ENCODE peak calls at places on chromosome 10, in ten cellular contexts. One of them, this sample, is unnamed.

GRCh38 chr10:64036306-64036930 is 515.2 kb downstream of the REEP3 start:
- DNase-seq in fibroblast of pulmonary artery: peak
- DNase-seq in HCT116: no peak
- DNase-seq in RWPE1: no peak
- DNase-seq in fibroblast of lung: no peak
- DNase-seq in PC-3: no peak
- DNase-seq in CD4-positive, alpha-beta T cell: no peak
- DNase-seq in mesothelial cell of epicardium: no peak
- DNase-seq in activated CD8-positive, alpha-beta T cell treated with anti-CD3 and anti-CD28 coated beads for 36 hours: no peak
- DNase-seq in transverse colon: no peak
- DNase-seq in this sample: no peak

GRCh38 chr10:58579011-58579655 is 66.5 kb downstream of the BICC1 start:
- DNase-seq in mesothelial cell of epicardium: no peak
- DNase-seq in PC-3: no peak
- DNase-seq in fibroblast of pulmonary artery: no peak
- DNase-seq in transverse colon: no peak
- DNase-seq in activated CD8-positive, alpha-beta T cell treated with anti-CD3 and anti-CD28 coated beads for 36 hours: no peak
- DNase-seq in HCT116: no peak
- DNase-seq in RWPE1: no peak
- DNase-seq in CD4-positive, alpha-beta T cell: no peak
- DNase-seq in fibroblast of lung: no peak
- DNase-seq in this sample: no peak

GRCh38 chr10:23174075-23174973 is 17.8 kb upstream of the PTF1A start:
- DNase-seq in CD4-positive, alpha-beta T cell: no peak
- DNase-seq in transverse colon: no peak
- DNase-seq in PC-3: no peak
- DNase-seq in RWPE1: no peak
- DNase-seq in HCT116: no peak
- DNase-seq in fibroblast of pulmonary artery: no peak
- DNase-seq in activated CD8-positive, alpha-beta T cell treated with anti-CD3 and anti-CD28 coated beads for 36 hours: no peak
- DNase-seq in mesothelial cell of epicardium: no peak
- DNase-seq in fibroblast of lung: no peak
- DNase-seq in this sample: no peak

GRCh38 chr10:76282122-76283030 is 851.0 kb downstream of the LRMDA start:
- DNase-seq in CD4-positive, alpha-beta T cell: no peak
- DNase-seq in transverse colon: no peak
- DNase-seq in activated CD8-positive, alpha-beta T cell treated with anti-CD3 and anti-CD28 coated beads for 36 hours: no peak
- DNase-seq in HCT116: no peak
- DNase-seq in mesothelial cell of epicardium: no peak
- DNase-seq in PC-3: no peak
- DNase-seq in fibroblast of lung: peak
- DNase-seq in fibroblast of pulmonary artery: peak
- DNase-seq in RWPE1: no peak
- DNase-seq in this sample: peak

GRCh38 chr10:120806081-120806480 is 45.1 kb upstream of the WDR11 start:
- DNase-seq in fibroblast of lung: no peak
- DNase-seq in HCT116: no peak
- DNase-seq in transverse colon: no peak
- DNase-seq in activated CD8-positive, alpha-beta T cell treated with anti-CD3 and anti-CD28 coated beads for 36 hours: no peak
- DNase-seq in fibroblast of pulmonary artery: no peak
- DNase-seq in mesothelial cell of epicardium: no peak
- DNase-seq in RWPE1: no peak
- DNase-seq in PC-3: no peak
- DNase-seq in CD4-positive, alpha-beta T cell: no peak
- DNase-seq in this sample: no peak

GRCh38 chr10:35783305-35783838 is 141.3 kb upstream of the FZD8 start:
- DNase-seq in CD4-positive, alpha-beta T cell: no peak
- DNase-seq in fibroblast of pulmonary artery: peak
- DNase-seq in HCT116: no peak
- DNase-seq in transverse colon: no peak
- DNase-seq in activated CD8-positive, alpha-beta T cell treated with anti-CD3 and anti-CD28 coated beads for 36 hours: no peak
- DNase-seq in RWPE1: peak
- DNase-seq in mesothelial cell of epicardium: no peak
- DNase-seq in PC-3: peak
- DNase-seq in fibroblast of lung: peak
- DNase-seq in this sample: no peak

GRCh38 chr10:119542357-119542989 is at the start of gene RGS10:
- DNase-seq in transverse colon: peak
- DNase-seq in fibroblast of pulmonary artery: peak
- DNase-seq in RWPE1: peak
- DNase-seq in fibroblast of lung: peak
- DNase-seq in CD4-positive, alpha-beta T cell: peak
- DNase-seq in HCT116: peak
- DNase-seq in activated CD8-positive, alpha-beta T cell treated with anti-CD3 and anti-CD28 coated beads for 36 hours: peak
- DNase-seq in PC-3: peak
- DNase-seq in mesothelial cell of epicardium: peak
- DNase-seq in this sample: peak

GRCh38 chr10:91907033-91907594 is 2.2 kb downstream of the FGFBP3 start:
- DNase-seq in transverse colon: no peak
- DNase-seq in activated CD8-positive, alpha-beta T cell treated with anti-CD3 and anti-CD28 coated beads for 36 hours: no peak
- DNase-seq in HCT116: no peak
- DNase-seq in fibroblast of pulmonary artery: no peak
- DNase-seq in PC-3: no peak
- DNase-seq in RWPE1: no peak
- DNase-seq in mesothelial cell of epicardium: no peak
- DNase-seq in fibroblast of lung: peak
- DNase-seq in CD4-positive, alpha-beta T cell: no peak
- DNase-seq in this sample: no peak

GRCh38 chr10:110512461-110513187 is 14.9 kb downstream of the DUSP5 start:
- DNase-seq in RWPE1: peak
- DNase-seq in fibroblast of pulmonary artery: peak
- DNase-seq in HCT116: no peak
- DNase-seq in CD4-positive, alpha-beta T cell: no peak
- DNase-seq in mesothelial cell of epicardium: no peak
- DNase-seq in fibroblast of lung: peak
- DNase-seq in transverse colon: no peak
- DNase-seq in PC-3: peak
- DNase-seq in activated CD8-positive, alpha-beta T cell treated with anti-CD3 and anti-CD28 coated beads for 36 hours: peak
- DNase-seq in this sample: peak

GRCh38 chr10:79070091-79070610 is 1.4 kb downstream of the ZMIZ1 start:
- DNase-seq in transverse colon: peak
- DNase-seq in mesothelial cell of epicardium: peak
- DNase-seq in RWPE1: no peak
- DNase-seq in PC-3: peak
- DNase-seq in fibroblast of pulmonary artery: peak
- DNase-seq in HCT116: no peak
- DNase-seq in CD4-positive, alpha-beta T cell: no peak
- DNase-seq in fibroblast of lung: peak
- DNase-seq in activated CD8-positive, alpha-beta T cell treated with anti-CD3 and anti-CD28 coated beads for 36 hours: no peak
- DNase-seq in this sample: peak

GRCh38 chr10:99484626-99485581 is 47.8 kb upstream of the NKX2-3 start:
- DNase-seq in fibroblast of pulmonary artery: no peak
- DNase-seq in transverse colon: no peak
- DNase-seq in mesothelial cell of epicardium: no peak
- DNase-seq in HCT116: no peak
- DNase-seq in activated CD8-positive, alpha-beta T cell treated with anti-CD3 and anti-CD28 coated beads for 36 hours: no peak
- DNase-seq in RWPE1: peak
- DNase-seq in PC-3: peak
- DNase-seq in CD4-positive, alpha-beta T cell: no peak
- DNase-seq in fibroblast of lung: no peak
- DNase-seq in this sample: no peak

GRCh38 chr10:60099998-60100747 is 193.8 kb upstream of the CCDC6 start:
- DNase-seq in HCT116: peak
- DNase-seq in CD4-positive, alpha-beta T cell: no peak
- DNase-seq in PC-3: peak
- DNase-seq in mesothelial cell of epicardium: no peak
- DNase-seq in RWPE1: peak
- DNase-seq in fibroblast of lung: peak
- DNase-seq in activated CD8-positive, alpha-beta T cell treated with anti-CD3 and anti-CD28 coated beads for 36 hours: peak
- DNase-seq in fibroblast of pulmonary artery: peak
- DNase-seq in transverse colon: no peak
- DNase-seq in this sample: peak

GRCh38 chr10:21495686-21496284 is 29.7 kb downstream of the SKIDA1 start:
- DNase-seq in HCT116: peak
- DNase-seq in activated CD8-positive, alpha-beta T cell treated with anti-CD3 and anti-CD28 coated beads for 36 hours: peak
- DNase-seq in transverse colon: peak
- DNase-seq in PC-3: peak
- DNase-seq in mesothelial cell of epicardium: peak
- DNase-seq in CD4-positive, alpha-beta T cell: peak
- DNase-seq in fibroblast of pulmonary artery: peak
- DNase-seq in fibroblast of lung: peak
- DNase-seq in RWPE1: peak
- DNase-seq in this sample: peak

GRCh38 chr10:101467286-101467770 is 113.4 kb downstream of the BTRC start:
- DNase-seq in PC-3: peak
- DNase-seq in fibroblast of lung: peak
- DNase-seq in activated CD8-positive, alpha-beta T cell treated with anti-CD3 and anti-CD28 coated beads for 36 hours: peak
- DNase-seq in CD4-positive, alpha-beta T cell: no peak
- DNase-seq in HCT116: peak
- DNase-seq in fibroblast of pulmonary artery: peak
- DNase-seq in mesothelial cell of epicardium: no peak
- DNase-seq in transverse colon: no peak
- DNase-seq in RWPE1: peak
- DNase-seq in this sample: peak

GRCh38 chr10:57846307-57847065 is 421.2 kb downstream of the IPMK start:
- DNase-seq in PC-3: no peak
- DNase-seq in fibroblast of lung: no peak
- DNase-seq in mesothelial cell of epicardium: no peak
- DNase-seq in transverse colon: no peak
- DNase-seq in fibroblast of pulmonary artery: no peak
- DNase-seq in CD4-positive, alpha-beta T cell: no peak
- DNase-seq in RWPE1: no peak
- DNase-seq in activated CD8-positive, alpha-beta T cell treated with anti-CD3 and anti-CD28 coated beads for 36 hours: no peak
- DNase-seq in HCT116: no peak
- DNase-seq in this sample: no peak

GRCh38 chr10:80168679-80169380 is 36.3 kb downstream of the PLAC9 start:
- DNase-seq in RWPE1: no peak
- DNase-seq in PC-3: peak
- DNase-seq in activated CD8-positive, alpha-beta T cell treated with anti-CD3 and anti-CD28 coated beads for 36 hours: no peak
- DNase-seq in transverse colon: no peak
- DNase-seq in fibroblast of lung: no peak
- DNase-seq in mesothelial cell of epicardium: no peak
- DNase-seq in HCT116: no peak
- DNase-seq in fibroblast of pulmonary artery: no peak
- DNase-seq in CD4-positive, alpha-beta T cell: no peak
- DNase-seq in this sample: peak
- TF ChIP-seq CTCF in RWPE1: no peak
- TF ChIP-seq CTCF in PC-3: peak
- TF ChIP-seq CTCF in activated CD8-positive, alpha-beta T cell treated with anti-CD3 and anti-CD28 coated beads for 36 hours: no peak
- TF ChIP-seq CTCF in transverse colon: peak
- TF ChIP-seq CTCF in fibroblast of lung: peak
- TF ChIP-seq CTCF in mesothelial cell of epicardium: no peak
- TF ChIP-seq CTCF in HCT116: peak
- TF ChIP-seq CTCF in fibroblast of pulmonary artery: peak
- TF ChIP-seq CTCF in CD4-positive, alpha-beta T cell: no peak
- TF ChIP-seq CTCF in this sample: peak

GRCh38 chr10:11115337-11115736 is 97.7 kb downstream of the CELF2 start:
- DNase-seq in PC-3: no peak
- DNase-seq in RWPE1: no peak
- DNase-seq in HCT116: no peak
- DNase-seq in mesothelial cell of epicardium: no peak
- DNase-seq in CD4-positive, alpha-beta T cell: no peak
- DNase-seq in activated CD8-positive, alpha-beta T cell treated with anti-CD3 and anti-CD28 coated beads for 36 hours: no peak
- DNase-seq in fibroblast of lung: no peak
- DNase-seq in fibroblast of pulmonary artery: no peak
- DNase-seq in transverse colon: no peak
- DNase-seq in this sample: no peak

GRCh38 chr10:11114251-11114650 is 96.6 kb downstream of the CELF2 start:
- DNase-seq in fibroblast of pulmonary artery: no peak
- DNase-seq in PC-3: no peak
- DNase-seq in HCT116: no peak
- DNase-seq in activated CD8-positive, alpha-beta T cell treated with anti-CD3 and anti-CD28 coated beads for 36 hours: no peak
- DNase-seq in CD4-positive, alpha-beta T cell: no peak
- DNase-seq in RWPE1: no peak
- DNase-seq in transverse colon: no peak
- DNase-seq in fibroblast of lung: no peak
- DNase-seq in mesothelial cell of epicardium: no peak
- DNase-seq in this sample: no peak

GRCh38 chr10:11110499-11110898 is 92.8 kb downstream of the CELF2 start:
- DNase-seq in PC-3: no peak
- DNase-seq in CD4-positive, alpha-beta T cell: no peak
- DNase-seq in transverse colon: no peak
- DNase-seq in activated CD8-positive, alpha-beta T cell treated with anti-CD3 and anti-CD28 coated beads for 36 hours: no peak
- DNase-seq in HCT116: no peak
- DNase-seq in fibroblast of lung: no peak
- DNase-seq in mesothelial cell of epicardium: no peak
- DNase-seq in fibroblast of pulmonary artery: no peak
- DNase-seq in RWPE1: no peak
- DNase-seq in this sample: no peak

GRCh38 chr10:11112718-11113117 is 95.0 kb downstream of the CELF2 start:
- DNase-seq in PC-3: peak
- DNase-seq in mesothelial cell of epicardium: no peak
- DNase-seq in CD4-positive, alpha-beta T cell: no peak
- DNase-seq in RWPE1: no peak
- DNase-seq in fibroblast of pulmonary artery: no peak
- DNase-seq in fibroblast of lung: no peak
- DNase-seq in HCT116: no peak
- DNase-seq in transverse colon: no peak
- DNase-seq in activated CD8-positive, alpha-beta T cell treated with anti-CD3 and anti-CD28 coated beads for 36 hours: no peak
- DNase-seq in this sample: no peak

GRCh38 chr10:11113156-11113555 is 95.5 kb downstream of the CELF2 start:
- DNase-seq in PC-3: no peak
- DNase-seq in fibroblast of lung: no peak
- DNase-seq in mesothelial cell of epicardium: no peak
- DNase-seq in CD4-positive, alpha-beta T cell: no peak
- DNase-seq in fibroblast of pulmonary artery: no peak
- DNase-seq in HCT116: no peak
- DNase-seq in RWPE1: no peak
- DNase-seq in activated CD8-positive, alpha-beta T cell treated with anti-CD3 and anti-CD28 coated beads for 36 hours: peak
- DNase-seq in transverse colon: no peak
- DNase-seq in this sample: no peak
- TF ChIP-seq CTCF in PC-3: peak
- TF ChIP-seq CTCF in fibroblast of lung: peak
- TF ChIP-seq CTCF in mesothelial cell of epicardium: no peak
- TF ChIP-seq CTCF in CD4-positive, alpha-beta T cell: peak
- TF ChIP-seq CTCF in fibroblast of pulmonary artery: no peak
- TF ChIP-seq CTCF in HCT116: no peak
- TF ChIP-seq CTCF in RWPE1: no peak
- TF ChIP-seq CTCF in activated CD8-positive, alpha-beta T cell treated with anti-CD3 and anti-CD28 coated beads for 36 hours: peak
- TF ChIP-seq CTCF in transverse colon: peak
- TF ChIP-seq CTCF in this sample: no peak

GRCh38 chr10:1829712-1830111 is 92.4 kb upstream of the ADARB2 start:
- DNase-seq in CD4-positive, alpha-beta T cell: no peak
- DNase-seq in activated CD8-positive, alpha-beta T cell treated with anti-CD3 and anti-CD28 coated beads for 36 hours: no peak
- DNase-seq in mesothelial cell of epicardium: no peak
- DNase-seq in PC-3: no peak
- DNase-seq in fibroblast of lung: no peak
- DNase-seq in RWPE1: no peak
- DNase-seq in fibroblast of pulmonary artery: no peak
- DNase-seq in HCT116: no peak
- DNase-seq in transverse colon: no peak
- DNase-seq in this sample: no peak
- TF ChIP-seq CTCF in CD4-positive, alpha-beta T cell: no peak
- TF ChIP-seq CTCF in activated CD8-positive, alpha-beta T cell treated with anti-CD3 and anti-CD28 coated beads for 36 hours: no peak
- TF ChIP-seq CTCF in mesothelial cell of epicardium: no peak
- TF ChIP-seq CTCF in PC-3: no peak
- TF ChIP-seq CTCF in fibroblast of lung: no peak
- TF ChIP-seq CTCF in RWPE1: no peak
- TF ChIP-seq CTCF in fibroblast of pulmonary artery: no peak
- TF ChIP-seq CTCF in HCT116: no peak
- TF ChIP-seq CTCF in transverse colon: no peak
- TF ChIP-seq CTCF in this sample: no peak

GRCh38 chr10:83274088-83274487 is 865.2 kb upstream of the GHITM start:
- DNase-seq in mesothelial cell of epicardium: no peak
- DNase-seq in PC-3: no peak
- DNase-seq in CD4-positive, alpha-beta T cell: no peak
- DNase-seq in fibroblast of lung: peak
- DNase-seq in transverse colon: no peak
- DNase-seq in fibroblast of pulmonary artery: no peak
- DNase-seq in HCT116: no peak
- DNase-seq in RWPE1: no peak
- DNase-seq in activated CD8-positive, alpha-beta T cell treated with anti-CD3 and anti-CD28 coated beads for 36 hours: no peak
- DNase-seq in this sample: no peak

GRCh38 chr10:83276971-83277370 is 862.3 kb upstream of the GHITM start:
- DNase-seq in mesothelial cell of epicardium: no peak
- DNase-seq in transverse colon: no peak
- DNase-seq in activated CD8-positive, alpha-beta T cell treated with anti-CD3 and anti-CD28 coated beads for 36 hours: no peak
- DNase-seq in fibroblast of pulmonary artery: no peak
- DNase-seq in PC-3: no peak
- DNase-seq in HCT116: no peak
- DNase-seq in RWPE1: no peak
- DNase-seq in fibroblast of lung: no peak
- DNase-seq in CD4-positive, alpha-beta T cell: no peak
- DNase-seq in this sample: no peak

GRCh38 chr10:83273035-83273434 is 866.3 kb upstream of the GHITM start:
- DNase-seq in HCT116: no peak
- DNase-seq in fibroblast of pulmonary artery: no peak
- DNase-seq in fibroblast of lung: no peak
- DNase-seq in CD4-positive, alpha-beta T cell: no peak
- DNase-seq in RWPE1: no peak
- DNase-seq in activated CD8-positive, alpha-beta T cell treated with anti-CD3 and anti-CD28 coated beads for 36 hours: no peak
- DNase-seq in PC-3: no peak
- DNase-seq in transverse colon: no peak
- DNase-seq in mesothelial cell of epicardium: no peak
- DNase-seq in this sample: no peak
- TF ChIP-seq CTCF in HCT116: no peak
- TF ChIP-seq CTCF in fibroblast of pulmonary artery: no peak
- TF ChIP-seq CTCF in fibroblast of lung: no peak
- TF ChIP-seq CTCF in CD4-positive, alpha-beta T cell: no peak
- TF ChIP-seq CTCF in RWPE1: no peak
- TF ChIP-seq CTCF in activated CD8-positive, alpha-beta T cell treated with anti-CD3 and anti-CD28 coated beads for 36 hours: no peak
- TF ChIP-seq CTCF in PC-3: no peak
- TF ChIP-seq CTCF in transverse colon: no peak
- TF ChIP-seq CTCF in mesothelial cell of epicardium: no peak
- TF ChIP-seq CTCF in this sample: no peak